ENCODE peak calls at places on chromosomes 4 and X, in five cellular contexts. B, O, S, X and H are unnamed samples.

GRCh38 chr4:127975121-127975770 is 10.0 kb downstream of the ABHD18 start:
- DNase-seq in X (no peak), B (peak), O (no peak), S (no peak), H (no peak)

GRCh38 chr4:90328558-90328957 is 201.4 kb downstream of the CCSER1 start:
- DNase-seq in S (peak), O (peak), X (no peak), B (no peak), H (no peak)

GRCh38 chr4:155543126-155543765 is 123.4 kb upstream of the GUCY1A1 start:
- DNase-seq in S (no peak), B (no peak), X (no peak), O (no peak), H (no peak)

GRCh38 chr4:56671860-56672259 is 9.2 kb downstream of the HOPX start:
- DNase-seq in S (no peak), X (no peak), B (no peak), O (no peak), H (no peak)

GRCh38 chrX:134144231-134144630 is 92.8 kb upstream of the CCDC160 start:
- DNase-seq in O (peak), S (peak), X (no peak), B (peak), H (no peak)

GRCh38 chrX:139828037-139828436 is 104.8 kb downstream of the ATP11C start:
- DNase-seq in O (no peak), X (no peak), S (no peak), B (peak), H (no peak)

GRCh38 chr4:187777954-187778353 is 217.6 kb upstream of the ZFP42 start:
- DNase-seq in S (no peak), X (no peak), O (no peak), B (no peak), H (no peak)

GRCh38 chr4:11632015-11632414 is 203.3 kb upstream of the HS3ST1 start:
- DNase-seq in B (no peak), S (no peak), O (no peak), X (no peak), H (no peak)

GRCh38 chr4:38717604-38718003 is 53.6 kb downstream of the KLF3 start:
- DNase-seq in O (no peak), B (no peak), X (no peak), S (no peak), H (no peak)

GRCh38 chr4:41538017-41538733 is at the start of gene LIMCH1:
- DNase-seq in S (no peak), B (no peak), O (no peak), X (no peak), H (peak)

GRCh38 chr4:118981839-118982381 is 93.3 kb downstream of the SYNPO2 start:
- DNase-seq in O (peak), B (peak), X (no peak), S (peak), H (peak)

GRCh38 chrX:108537005-108537404 is 97.4 kb downstream of the COL4A5 start:
- DNase-seq in B (peak), X (no peak), S (peak), O (peak), H (no peak)

GRCh38 chr4:153663667-153664066 is 20.4 kb upstream of the TLR2 start:
- DNase-seq in S (no peak), X (no peak), B (no peak), O (no peak), H (no peak)

GRCh38 chrX:133254666-133255065 is 36.5 kb upstream of the TFDP3 start:
- DNase-seq in O (no peak), B (peak), X (no peak), S (no peak), H (no peak)

GRCh38 chr4:112823141-112823540 is 186.2 kb downstream of the LARP7 start:
- DNase-seq in B (no peak), O (no peak), X (no peak), S (no peak), H (no peak)

GRCh38 chr4:84632092-84632491 is 49.2 kb downstream of the CDS1 start:
- DNase-seq in X (no peak), S (no peak), O (no peak), B (no peak), H (no peak)

GRCh38 chrX:97159916-97160800 is 276.4 kb downstream of the RPA4 start:
- DNase-seq in B (peak), X (no peak), O (no peak), S (no peak), H (no peak)

GRCh38 chrX:103823591-103823990 is 8.5 kb downstream of the RAB9B start:
- DNase-seq in X (no peak), S (no peak), B (no peak), O (no peak), H (no peak)

GRCh38 chrX:36957425-36958328 is 50.5 kb upstream of the FAM47C start:
- DNase-seq in X (no peak), B (no peak), O (peak), S (no peak), H (no peak)

GRCh38 chr4:56648245-56649151 is 32.6 kb downstream of the HOPX start:
- DNase-seq in B (no peak), O (no peak), S (no peak), X (no peak), H (no peak)

GRCh38 chr4:148649669-148650331 is 207.6 kb upstream of the NR3C2 start:
- DNase-seq in O (no peak), X (no peak), B (no peak), S (no peak), H (no peak)

GRCh38 chr4:94221930-94222329 is 14.3 kb downstream of the SMARCAD1 start:
- DNase-seq in S (no peak), O (no peak), X (no peak), B (no peak), H (no peak)

GRCh38 chrX:39819921-39820849 is 277.6 kb downstream of the BCOR start:
- DNase-seq in X (no peak), B (no peak), O (no peak), S (no peak), H (no peak)

GRCh38 chr4:155143512-155143911 is 64.9 kb upstream of the NPY2R start:
- DNase-seq in B (no peak), S (no peak), X (no peak), O (no peak), H (no peak)

GRCh38 chr4:148071009-148071408 is 339.1 kb downstream of the ARHGAP10 start:
- DNase-seq in X (no peak), B (no peak), S (no peak), O (no peak), H (no peak)

GRCh38 chr4:184548651-184549341 is 74.4 kb upstream of the IRF2 start:
- DNase-seq in O (no peak), X (no peak), B (peak), S (no peak), H (no peak)

GRCh38 chrX:153029875-153030274 is 26.4 kb upstream of the PNMA3 start:
- DNase-seq in X (no peak), S (no peak), O (no peak), B (no peak), H (no peak)
- TF ChIP-seq SP1 in X (no peak), S (no peak), O (no peak), B (no peak), H (no peak)

DNA sequence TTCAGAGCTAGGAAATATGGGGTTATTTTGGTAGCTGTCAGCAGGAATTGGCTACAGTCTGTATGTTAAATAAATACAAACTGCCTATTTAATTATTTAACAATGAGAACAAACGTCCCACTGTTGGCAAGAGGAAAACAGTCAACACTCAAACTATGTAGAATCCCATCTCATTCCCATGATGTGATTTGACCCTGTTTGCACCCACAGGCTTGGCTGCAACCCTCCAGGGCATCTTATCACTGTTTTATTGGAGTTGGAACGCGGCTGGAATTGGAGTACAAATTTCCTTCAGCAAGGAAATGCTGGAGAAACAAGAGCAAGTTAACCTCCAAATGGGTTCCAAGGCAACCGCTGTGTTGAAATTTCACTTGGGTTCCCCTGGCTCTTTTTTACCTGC is 124.0 kb downstream of the KIT start:
- DNase-seq in X (no peak), S (no peak), O (no peak), B (no peak), H (no peak)
- TF ChIP-seq SP1 in X (no peak), S (no peak), O (no peak), B (no peak), H (no peak)

GRCh38 chr4:92252846-92253245 is 50.9 kb upstream of the GRID2 start:
- DNase-seq in B (no peak), X (no peak), S (no peak), O (no peak), H (no peak)
- TF ChIP-seq SP1 in B (no peak), X (no peak), S (no peak), O (no peak), H (no peak)

GRCh38 chrX:16251782-16252181 is 84.5 kb downstream of the MAGEB17 start:
- DNase-seq in B (no peak), O (no peak), S (no peak), X (no peak), H (no peak)

DNA sequence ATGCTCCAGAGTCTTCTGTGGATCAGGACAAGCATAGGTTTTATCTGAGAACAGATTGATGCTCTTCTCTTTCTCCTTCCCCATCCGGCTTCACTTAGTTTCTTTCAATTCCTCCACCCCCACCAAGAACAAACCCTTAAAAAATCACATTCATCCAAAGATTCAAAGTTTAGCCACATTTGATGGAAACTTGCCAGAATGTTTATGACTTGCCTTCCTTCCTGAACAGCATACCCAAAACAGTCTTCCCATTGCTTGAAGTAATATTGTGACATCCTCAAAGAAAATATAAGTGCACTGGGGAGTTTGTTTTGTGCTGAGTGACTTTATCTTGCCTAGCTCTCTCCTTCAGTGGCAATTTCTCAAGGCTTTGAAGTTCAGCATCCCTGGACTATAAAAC is 83.0 kb downstream of the MAGEB17 start:
- DNase-seq in O (no peak), B (no peak), X (no peak), S (no peak), H (no peak)
- TF ChIP-seq SP1 in O (no peak), B (no peak), X (no peak), S (no peak), H (no peak)